ENCODE peak calls at places on chromosomes 13 and 19, in five cellular contexts. Q, H, T, A and K are unnamed samples.

GRCh38 chr19:8321760-8322637 is 703 bp downstream of the RPS28 start:
- DNase-seq in Q (no peak), H (no peak), A (no peak), T (no peak), K (no peak)

GRCh38 chr13:35534343-35534742 is 57.9 kb upstream of the MAB21L1 start:
- DNase-seq in Q (no peak), A (no peak), T (no peak), H (no peak), K (no peak)

GRCh38 chr19:39968789-39969188 is 2.2 kb upstream of the PSMC4 start:
- DNase-seq in T (no peak), Q (no peak), H (no peak), A (no peak), K (no peak)

GRCh38 chr19:18486746-18487145 is 35.1 kb downstream of the ELL start:
- DNase-seq in T (no peak), H (no peak), A (no peak), Q (no peak), K (no peak)

GRCh38 chr13:50523307-50523706 is 320.2 kb downstream of the DLEU7 start:
- DNase-seq in Q (no peak), A (no peak), T (no peak), H (no peak), K (no peak)

GRCh38 chr19:18194208-18194530 is 1.2 kb downstream of the MPV17L2 start:
- DNase-seq in A (no peak), T (no peak), H (no peak), Q (no peak), K (no peak)

GRCh38 chr19:1651061-1651547 is 1.3 kb downstream of the TCF3 start:
- DNase-seq in Q (no peak), T (no peak), A (no peak), H (no peak), K (no peak)

GRCh38 chr13:95117092-95117491 is 184.2 kb downstream of the ABCC4 start:
- DNase-seq in A (no peak), H (no peak), Q (peak; percentile 28), T (no peak), K (no peak)

GRCh38 chr19:16463991-16464575 is 7.7 kb downstream of the EPS15L1 start:
- DNase-seq in H (no peak), A (no peak), T (no peak), Q (peak; percentile 71), K (no peak)

GRCh38 chr19:18086590-18087138 is at the start of gene IL12RB1:
- DNase-seq in Q (no peak), H (no peak), T (no peak), A (no peak), K (no peak)

GRCh38 chr19:409006-409514 is at the start of gene C2CD4C:
- DNase-seq in Q (no peak), T (no peak), H (no peak), A (peak; percentile 41), K (no peak)

GRCh38 chr13:77554079-77554478 is 18.6 kb downstream of the SCEL start:
- DNase-seq in H (no peak), Q (no peak), T (no peak), A (no peak), K (no peak)